ENCODE peak calls at places on chromosomes 6 and 20, in ten cellular contexts. One of them, this sample, is unnamed.

GRCh38 chr6:25660512-25660911 is 8.5 kb downstream of the SCGN start:
- DNase-seq in left ventricle myocardium inferior: no peak
- DNase-seq in SK-N-MC: no peak
- DNase-seq in LNCaP clone FGC: no peak
- DNase-seq in heart right ventricle: no peak
- DNase-seq in H9: no peak
- DNase-seq in cardiac fibroblast: peak
- DNase-seq in posterior cingulate gyrus: no peak
- DNase-seq in left cardiac atrium: no peak
- DNase-seq in colonic mucosa: no peak
- DNase-seq in this sample: no peak

GRCh38 chr20:56974499-56975250 is 291.8 kb downstream of the BMP7 start:
- DNase-seq in left cardiac atrium: no peak
- DNase-seq in SK-N-MC: no peak
- DNase-seq in left ventricle myocardium inferior: no peak
- DNase-seq in LNCaP clone FGC: peak
- DNase-seq in posterior cingulate gyrus: no peak
- DNase-seq in H9: peak
- DNase-seq in cardiac fibroblast: peak
- DNase-seq in colonic mucosa: peak
- DNase-seq in heart right ventricle: no peak
- DNase-seq in this sample: no peak

GRCh38 chr6:124193132-124193531 is 389.5 kb downstream of the NKAIN2 start:
- DNase-seq in LNCaP clone FGC: no peak
- DNase-seq in left cardiac atrium: no peak
- DNase-seq in SK-N-MC: no peak
- DNase-seq in left ventricle myocardium inferior: no peak
- DNase-seq in colonic mucosa: no peak
- DNase-seq in posterior cingulate gyrus: no peak
- DNase-seq in cardiac fibroblast: no peak
- DNase-seq in H9: no peak
- DNase-seq in heart right ventricle: no peak
- DNase-seq in this sample: no peak

GRCh38 chr20:33647603-33648395 is 14.3 kb upstream of the C20orf144 start:
- DNase-seq in SK-N-MC: no peak
- DNase-seq in heart right ventricle: no peak
- DNase-seq in colonic mucosa: no peak
- DNase-seq in left ventricle myocardium inferior: peak
- DNase-seq in cardiac fibroblast: peak
- DNase-seq in posterior cingulate gyrus: no peak
- DNase-seq in left cardiac atrium: no peak
- DNase-seq in H9: no peak
- DNase-seq in LNCaP clone FGC: peak
- DNase-seq in this sample: no peak

GRCh38 chr6:43276180-43277082 is 21.6 kb upstream of the SLC22A7 start:
- DNase-seq in left cardiac atrium: no peak
- DNase-seq in SK-N-MC: no peak
- DNase-seq in colonic mucosa: peak
- DNase-seq in LNCaP clone FGC: no peak
- DNase-seq in H9: no peak
- DNase-seq in cardiac fibroblast: no peak
- DNase-seq in left ventricle myocardium inferior: no peak
- DNase-seq in posterior cingulate gyrus: peak
- DNase-seq in heart right ventricle: no peak
- DNase-seq in this sample: no peak

GRCh38 chr6:128696651-128697391 is 176.4 kb upstream of the PTPRK start:
- DNase-seq in heart right ventricle: no peak
- DNase-seq in posterior cingulate gyrus: no peak
- DNase-seq in colonic mucosa: no peak
- DNase-seq in LNCaP clone FGC: peak
- DNase-seq in H9: no peak
- DNase-seq in SK-N-MC: no peak
- DNase-seq in cardiac fibroblast: peak
- DNase-seq in left cardiac atrium: no peak
- DNase-seq in left ventricle myocardium inferior: no peak
- DNase-seq in this sample: no peak

GRCh38 chr6:167543602-167544506 is 219.0 kb downstream of the TTLL2 start:
- DNase-seq in heart right ventricle: no peak
- DNase-seq in left ventricle myocardium inferior: peak
- DNase-seq in colonic mucosa: no peak
- DNase-seq in left cardiac atrium: peak
- DNase-seq in posterior cingulate gyrus: no peak
- DNase-seq in cardiac fibroblast: peak
- DNase-seq in LNCaP clone FGC: no peak
- DNase-seq in SK-N-MC: no peak
- DNase-seq in H9: no peak
- DNase-seq in this sample: no peak

GRCh38 chr6:25223421-25224052 is 55.6 kb upstream of the CARMIL1 start:
- DNase-seq in LNCaP clone FGC: peak
- DNase-seq in heart right ventricle: peak
- DNase-seq in colonic mucosa: peak
- DNase-seq in left ventricle myocardium inferior: peak
- DNase-seq in posterior cingulate gyrus: peak
- DNase-seq in SK-N-MC: peak
- DNase-seq in left cardiac atrium: peak
- DNase-seq in H9: peak
- DNase-seq in cardiac fibroblast: peak
- DNase-seq in this sample: peak

GRCh38 chr6:106370639-106371038 is 10.1 kb downstream of the CRYBG1 start:
- DNase-seq in left cardiac atrium: no peak
- DNase-seq in heart right ventricle: no peak
- DNase-seq in cardiac fibroblast: no peak
- DNase-seq in posterior cingulate gyrus: no peak
- DNase-seq in SK-N-MC: no peak
- DNase-seq in left ventricle myocardium inferior: no peak
- DNase-seq in H9: no peak
- DNase-seq in LNCaP clone FGC: no peak
- DNase-seq in colonic mucosa: no peak
- DNase-seq in this sample: no peak

This sample was measured in NCI-H2227 treated with DMSO at 0.1 percent for 48 hours.